ENCODE peak calls at places on chromosomes 1 and 21, in five cellular contexts. R is HEK293T, C is GM19239, H is ELR, Z is NCI-H1092 treated with DMSO at 0.1 percent for 48 hours. Q is an unnamed sample.

GRCh38 chr1:233252436-233252835 is 43.1 kb downstream of the PCNX2 start:
- DNase-seq in C (no peak), H (no peak), R (no peak), Z (no peak), Q (no peak)

GRCh38 chr21:36322083-36322424 is 2.1 kb downstream of the MORC3 start:
- DNase-seq in R (no peak), Z (no peak), C (no peak), H (no peak), Q (no peak)

GRCh38 chr1:12810691-12811408 is 19.7 kb downstream of the PRAMEF1 start:
- DNase-seq in R (no peak), Z (no peak), H (peak), C (no peak), Q (no peak)

GRCh38 chr1:8427493-8427892 is 109.6 kb downstream of the SLC45A1 start:
- DNase-seq in C (no peak), R (no peak), H (no peak), Z (no peak), Q (no peak)

GRCh38 chr1:187691439-187691838 is 862.7 kb downstream of the PLA2G4A start:
- DNase-seq in H (peak), R (no peak), Z (no peak), C (no peak), Q (no peak)

GRCh38 chr1:110615548-110616130 is 9.5 kb upstream of the KCNA2 start:
- DNase-seq in R (peak), C (peak), Z (peak), H (peak), Q (peak)

GRCh38 chr1:46401964-46402626 is 8.0 kb downstream of the FAAH start:
- DNase-seq in R (no peak), Z (no peak), H (peak), C (no peak), Q (no peak)

GRCh38 chr1:19398309-19398760 is 86.2 kb downstream of the SLC66A1 start:
- DNase-seq in R (no peak), Z (no peak), C (no peak), H (peak), Q (no peak)

GRCh38 chr1:22166439-22166838 is 23.5 kb upstream of the WNT4 start:
- DNase-seq in R (no peak), Z (no peak), C (no peak), H (no peak), Q (no peak)

GRCh38 chr1:40058097-40058452 is 17.5 kb downstream of the CAP1 start:
- DNase-seq in R (no peak), H (no peak), Z (no peak), C (no peak), Q (no peak)

GRCh38 chr1:223742861-223743517 is 30.6 kb downstream of the CAPN2 start:
- DNase-seq in H (peak), C (no peak), Z (peak), R (no peak), Q (no peak)

GRCh38 chr1:226549094-226549936 is 751 bp downstream of the STUM start:
- DNase-seq in C (no peak), R (no peak), H (peak), Z (peak), Q (peak)

GRCh38 chr1:234039603-234040002 is 135.1 kb downstream of the SLC35F3 start:
- DNase-seq in H (no peak), R (no peak), Z (no peak), C (no peak), Q (no peak)

GRCh38 chr1:41353744-41354143 is 7.5 kb upstream of the FOXO6 start:
- DNase-seq in H (peak), C (no peak), R (no peak), Z (no peak), Q (no peak)

GRCh38 chr21:45548711-45549491 is 6.7 kb upstream of the SLC19A1 start:
- DNase-seq in C (no peak), H (peak), R (no peak), Z (no peak), Q (no peak)

GRCh38 chr1:39835110-39835509 is 46.4 kb upstream of the BMP8B start:
- DNase-seq in Z (no peak), H (no peak), C (no peak), R (no peak), Q (no peak)

GRCh38 chr1:10471411-10472219 is 714 bp downstream of the DFFA start:
- DNase-seq in R (peak), H (peak), Z (no peak), C (no peak), Q (no peak)

GRCh38 chr21:28758883-28759242 is 233.8 kb downstream of the LTN1 start:
- DNase-seq in H (no peak), C (no peak), Z (no peak), R (no peak), Q (no peak)

GRCh38 chr1:158101455-158101854 is 79.2 kb upstream of the CD1D start:
- DNase-seq in H (peak), R (no peak), C (no peak), Z (no peak), Q (no peak)

GRCh38 chr1:232899278-232899677 is 51.1 kb upstream of the NTPCR start:
- DNase-seq in Z (no peak), C (no peak), H (no peak), R (no peak), Q (no peak)

GRCh38 chr1:176211395-176212165 is 4.5 kb upstream of the COP1 start:
- DNase-seq in Z (no peak), C (no peak), R (no peak), H (no peak), Q (no peak)